ENCODE peak calls at places on chromosome 18, in six cellular contexts. Q is adipocyte; F is foreskin fibroblast; X is breast epithelium; T is CD4-positive, alpha-beta memory T cell; G is neural progenitor cell. K is an unnamed sample.

GRCh38 chr18:45764000-45764686 is 40.2 kb downstream of the SLC14A1 start:
- DNase-seq in T (no peak), F (peak), Q (no peak), X (no peak), G (no peak), K (no peak)

GRCh38 chr18:74190086-74190485 is 41.8 kb downstream of the TIMM21 start:
- DNase-seq in F (peak), X (no peak), Q (peak), T (no peak), G (no peak), K (no peak)

GRCh38 chr18:30359521-30359920 is 683.0 kb downstream of the DSC3 start:
- DNase-seq in Q (no peak), X (no peak), F (no peak), G (no peak), T (no peak), K (no peak)

GRCh38 chr18:3914833-3915598 is 465.0 kb downstream of the TGIF1 start:
- DNase-seq in Q (no peak), T (no peak), X (no peak), F (no peak), G (no peak), K (no peak)

GRCh38 chr18:75210274-75211001 is at the start of gene TSHZ1:
- DNase-seq in Q (peak), X (peak), G (peak), F (peak), T (peak), K (peak)

GRCh38 chr18:44733069-44733753 is 52.5 kb downstream of the SETBP1 start:
- DNase-seq in F (peak), X (no peak), T (no peak), G (no peak), Q (peak), K (no peak)

GRCh38 chr18:8614875-8615274 is 5.6 kb downstream of the RAB12 start:
- DNase-seq in T (no peak), Q (no peak), G (no peak), F (no peak), X (no peak), K (no peak)

GRCh38 chr18:23487738-23488625 is 15.3 kb upstream of the RMC1 start:
- DNase-seq in T (peak), X (no peak), Q (peak), G (no peak), F (peak), K (peak)

GRCh38 chr18:69948919-69949537 is 1.4 kb upstream of the CD226 start:
- DNase-seq in Q (no peak), G (no peak), F (peak), T (no peak), X (no peak), K (peak)

GRCh38 chr18:45817533-45817932 is 7.9 kb upstream of the SIGLEC15 start:
- DNase-seq in X (no peak), Q (no peak), T (no peak), F (no peak), G (no peak), K (no peak)

GRCh38 chr18:79881695-79882094 is 69.8 kb downstream of the SLC66A2 start:
- DNase-seq in G (no peak), Q (no peak), T (no peak), X (no peak), F (no peak), K (no peak)
- H3K4me3 ChIP-seq in G (no peak), Q (no peak), T (no peak), X (no peak), F (no peak), K (no peak)

DNA sequence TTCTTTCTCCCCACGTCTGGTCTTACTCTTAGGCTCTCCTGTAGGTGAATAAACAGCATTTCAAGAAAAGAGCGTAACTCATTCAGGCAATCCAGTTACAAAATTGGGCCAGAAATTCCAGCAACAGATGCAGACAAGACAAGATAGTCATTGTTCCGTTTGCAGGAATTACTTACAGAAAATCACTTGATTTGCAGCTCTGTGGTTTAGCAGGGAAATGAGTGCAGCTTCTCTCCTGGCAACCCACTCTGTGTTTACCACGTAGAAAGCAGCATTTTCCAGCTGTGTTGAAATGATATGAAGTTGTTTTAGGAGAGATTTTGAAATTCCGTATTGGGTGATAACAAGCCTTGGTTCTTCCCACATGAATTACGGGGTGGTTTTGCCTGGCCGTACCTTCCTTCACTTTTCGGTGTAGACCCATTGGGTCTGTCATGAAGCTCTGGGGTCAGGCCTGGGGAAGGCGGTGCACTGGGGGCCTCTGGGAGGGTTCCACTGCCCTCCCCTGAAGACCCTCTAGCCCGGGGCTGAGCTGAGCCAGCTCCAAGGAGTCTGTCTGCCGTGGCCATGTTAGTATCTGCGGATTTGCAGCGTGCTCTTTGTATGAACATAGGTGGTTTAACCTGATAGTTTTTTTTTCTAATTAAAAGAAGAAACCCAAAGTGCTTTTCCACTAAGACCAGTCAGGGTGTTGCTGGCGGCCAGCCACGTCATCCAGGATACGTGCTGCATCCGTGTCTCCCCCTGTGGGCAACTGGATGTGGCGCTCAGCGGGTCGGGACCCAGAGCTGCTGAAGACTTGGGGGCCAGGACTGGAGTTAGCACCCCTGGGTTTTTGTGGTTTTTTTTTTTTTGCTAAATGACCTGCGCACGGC is 58.9 kb upstream of the KCNG2 start:
- DNase-seq in Q (no peak), G (no peak), T (no peak), X (peak), F (no peak), K (no peak)
- H3K4me3 ChIP-seq in Q (no peak), G (no peak), T (no peak), X (peak), F (no peak), K (no peak)

GRCh38 chr18:11470941-11471340 is 138.5 kb upstream of the SLC35G4 start:
- DNase-seq in F (no peak), X (no peak), Q (no peak), T (no peak), G (no peak), K (no peak)
- H3K4me3 ChIP-seq in F (no peak), X (no peak), Q (no peak), T (no peak), G (no peak), K (no peak)

GRCh38 chr18:61891874-61892273 is 933 bp downstream of the RNF152 start:
- DNase-seq in F (no peak), T (no peak), G (no peak), X (no peak), Q (peak), K (no peak)
- H3K4me3 ChIP-seq in F (peak), T (no peak), G (peak), X (peak), Q (no peak), K (no peak)

DNA sequence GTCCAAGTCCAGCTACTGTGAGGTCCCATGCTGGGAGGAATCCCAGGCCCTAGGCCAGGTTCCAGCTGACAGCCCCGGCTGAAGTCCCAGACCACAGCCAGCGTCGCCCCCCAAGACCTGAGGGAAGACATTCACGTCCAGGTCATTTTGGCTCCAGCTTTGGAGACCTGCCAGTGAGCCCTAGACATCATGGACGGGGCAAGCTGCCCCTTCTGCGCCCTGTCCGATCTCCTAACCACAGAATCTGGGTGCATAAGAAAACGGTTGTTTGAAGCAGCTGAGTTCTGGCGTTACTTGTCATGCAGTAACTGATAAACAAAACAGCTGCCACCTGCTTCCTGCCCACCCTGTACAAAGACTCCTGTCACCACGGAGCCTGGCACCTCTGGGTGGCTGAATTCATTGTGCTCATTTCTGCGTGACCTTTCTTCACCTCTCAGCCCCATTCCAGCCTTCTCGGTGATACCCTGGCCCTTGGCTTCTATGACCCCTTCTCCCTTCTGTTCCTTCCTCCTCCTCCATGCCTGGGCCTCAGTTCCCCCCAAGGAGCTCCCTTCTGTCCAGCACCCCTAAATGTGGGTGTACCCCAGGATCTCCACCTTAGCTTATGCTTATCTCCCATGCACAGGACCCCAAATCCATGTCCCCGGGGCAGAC is 72.6 kb upstream of the SMAD7 start:
- DNase-seq in T (no peak), X (peak), F (no peak), Q (no peak), G (no peak), K (no peak)
- H3K4me3 ChIP-seq in T (no peak), X (no peak), F (no peak), Q (no peak), G (no peak), K (no peak)

K was measured in GM06990.